ENCODE peak calls at places on chromosomes 7 and 10, in eight cellular contexts. Q is progenitor cell of endocrine pancreas; N is stomach; G is CD4-positive, alpha-beta T cell; B is HL-60; U is neural progenitor cell; K is H1; C is brain microvascular endothelial cell. O is an unnamed sample.

GRCh38 chr10:34319197-34319846 is 495.8 kb downstream of the PARD3 start:
- DNase-seq in Q (no peak), N (peak), G (no peak), B (no peak), U (no peak), K (no peak), C (peak), O (no peak)

GRCh38 chr7:128353610-128354009 is 7.9 kb downstream of the PRRT4 start:
- DNase-seq in Q (no peak), N (no peak), G (no peak), B (no peak), U (no peak), K (no peak), C (no peak), O (no peak)

GRCh38 chr7:46072722-46073121 is 151.7 kb upstream of the IGFBP3 start:
- DNase-seq in Q (no peak), N (no peak), G (no peak), B (no peak), U (no peak), K (no peak), C (no peak), O (no peak)

GRCh38 chr10:22339761-22340361 is 5.4 kb upstream of the SPAG6 start:
- DNase-seq in Q (no peak), N (no peak), G (no peak), B (no peak), U (no peak), K (no peak), C (no peak), O (no peak)

GRCh38 chr10:22931948-22932347 is 4.1 kb downstream of the ARMC3 start:
- DNase-seq in Q (no peak), N (peak), G (no peak), B (no peak), U (no peak), K (no peak), C (peak), O (no peak)

GRCh38 chr7:141076377-141076776 is 2.5 kb downstream of the TMEM178B start:
- DNase-seq in Q (no peak), N (no peak), G (no peak), B (no peak), U (peak), K (no peak), C (no peak), O (peak)

GRCh38 chr7:130418306-130418705 is 22.5 kb downstream of the CEP41 start:
- DNase-seq in Q (no peak), N (no peak), G (no peak), B (no peak), U (no peak), K (no peak), C (no peak), O (no peak)

GRCh38 chr10:986881-987634 is 1.2 kb upstream of the GTPBP4 start:
- DNase-seq in Q (no peak), N (no peak), G (no peak), B (no peak), U (no peak), K (no peak), C (peak), O (no peak)

GRCh38 chr10:127563718-127564553 is 14.8 kb downstream of the NPS start:
- DNase-seq in Q (peak), N (no peak), G (no peak), B (peak), U (peak), K (peak), C (no peak), O (peak)

GRCh38 chr7:45984386-45985295 is 63.6 kb upstream of the IGFBP3 start:
- DNase-seq in Q (no peak), N (no peak), G (no peak), B (no peak), U (no peak), K (no peak), C (no peak), O (no peak)

GRCh38 chr7:136293272-136293671 is 316.1 kb upstream of the MTPN start:
- DNase-seq in Q (no peak), N (no peak), G (no peak), B (no peak), U (no peak), K (no peak), C (no peak), O (no peak)

GRCh38 chr10:101233863-101234262 is 4.6 kb upstream of the LBX1 start:
- DNase-seq in Q (no peak), N (no peak), G (no peak), B (no peak), U (no peak), K (no peak), C (no peak), O (no peak)

GRCh38 chr7:73519867-73520672 is 2.0 kb downstream of the BAZ1B start:
- DNase-seq in Q (no peak), N (no peak), G (no peak), B (peak), U (peak), K (no peak), C (no peak), O (no peak)

GRCh38 chr7:116653646-116654045 is 18.4 kb upstream of the MET start:
- DNase-seq in Q (no peak), N (no peak), G (no peak), B (no peak), U (no peak), K (no peak), C (no peak), O (no peak)

GRCh38 chr10:71255817-71256660 is 43.7 kb downstream of the UNC5B start:
- DNase-seq in Q (no peak), N (peak), G (no peak), B (no peak), U (peak), K (no peak), C (peak), O (no peak)

GRCh38 chr10:78377362-78377761 is 343.7 kb downstream of the RPS24 start:
- DNase-seq in Q (no peak), N (no peak), G (no peak), B (no peak), U (peak), K (no peak), C (no peak), O (no peak)

GRCh38 chr10:68871105-68871711 is 29.9 kb upstream of the DDX50 start:
- DNase-seq in Q (no peak), N (no peak), G (no peak), B (no peak), U (peak), K (no peak), C (peak), O (no peak)

GRCh38 chr10:49664006-49664841 is 15.2 kb upstream of the C10orf53 start:
- DNase-seq in Q (no peak), N (no peak), G (no peak), B (no peak), U (no peak), K (peak), C (no peak), O (no peak)

GRCh38 chr7:97466999-97467398 is 264.9 kb upstream of the TAC1 start:
- DNase-seq in Q (no peak), N (no peak), G (no peak), B (no peak), U (no peak), K (no peak), C (no peak), O (no peak)

GRCh38 chr10:97969538-97969937 is 60.9 kb downstream of the CRTAC1 start:
- DNase-seq in Q (no peak), N (no peak), G (no peak), B (no peak), U (no peak), K (no peak), C (no peak), O (no peak)

GRCh38 chr10:7409045-7409731 is 1.6 kb downstream of the SFMBT2 start:
- DNase-seq in Q (no peak), N (no peak), G (peak), B (peak), U (peak), K (no peak), C (no peak), O (peak)

GRCh38 chr10:48194830-48195229 is 79.7 kb downstream of the FRMPD2 start:
- DNase-seq in Q (no peak), N (no peak), G (no peak), B (no peak), U (no peak), K (no peak), C (no peak), O (no peak)
- TF ChIP-seq CTCF in Q (no peak), N (no peak), G (no peak), B (no peak), U (no peak), K (no peak), C (no peak), O (no peak)

GRCh38 chr10:61545170-61545569 is 92.0 kb upstream of the TMEM26 start:
- DNase-seq in Q (no peak), N (no peak), G (no peak), B (no peak), U (no peak), K (no peak), C (no peak), O (no peak)

GRCh38 chr10:61543831-61544230 is 90.7 kb upstream of the TMEM26 start:
- DNase-seq in Q (no peak), N (no peak), G (no peak), B (no peak), U (no peak), K (no peak), C (no peak), O (no peak)

GRCh38 chr10:61548371-61548770 is 95.2 kb upstream of the TMEM26 start:
- DNase-seq in Q (no peak), N (no peak), G (no peak), B (no peak), U (no peak), K (no peak), C (no peak), O (no peak)

GRCh38 chr10:61541960-61542359 is 88.8 kb upstream of the TMEM26 start:
- DNase-seq in Q (no peak), N (no peak), G (no peak), B (no peak), U (no peak), K (no peak), C (no peak), O (no peak)

GRCh38 chr10:61547297-61547696 is 94.1 kb upstream of the TMEM26 start:
- DNase-seq in Q (no peak), N (no peak), G (no peak), B (no peak), U (no peak), K (no peak), C (no peak), O (no peak)
- TF ChIP-seq CTCF in Q (no peak), N (no peak), G (no peak), B (no peak), U (no peak), K (no peak), C (no peak), O (no peak)

GRCh38 chr10:112456533-112456932 is 9.5 kb downstream of the VTI1A start:
- DNase-seq in Q (no peak), N (no peak), G (no peak), B (no peak), U (no peak), K (no peak), C (no peak), O (no peak)
- TF ChIP-seq CTCF in Q (peak), N (no peak), G (no peak), B (no peak), U (peak), K (no peak), C (no peak), O (no peak)

GRCh38 chr10:92847185-92847864 is 995 bp upstream of the EXOC6 start:
- DNase-seq in Q (no peak), N (no peak), G (no peak), B (peak), U (no peak), K (no peak), C (peak), O (no peak)

GRCh38 chr10:92849576-92850090 is 1.3 kb downstream of the EXOC6 start:
- DNase-seq in Q (no peak), N (no peak), G (no peak), B (no peak), U (no peak), K (no peak), C (no peak), O (no peak)

GRCh38 chr10:92848037-92848440 is 281 bp upstream of the EXOC6 start:
- DNase-seq in Q (no peak), N (no peak), G (no peak), B (no peak), U (no peak), K (no peak), C (no peak), O (no peak)

GRCh38 chr10:92849234-92849525 is 860 bp downstream of the EXOC6 start:
- DNase-seq in Q (no peak), N (no peak), G (no peak), B (no peak), U (no peak), K (no peak), C (no peak), O (no peak)

GRCh38 chr10:92848441-92849233 is at the start of gene EXOC6:
- DNase-seq in Q (peak), N (peak), G (peak), B (peak), U (peak), K (peak), C (peak), O (peak)
- TF ChIP-seq CTCF in Q (peak), N (no peak), G (no peak), B (no peak), U (peak), K (no peak), C (no peak), O (peak)

DNA sequence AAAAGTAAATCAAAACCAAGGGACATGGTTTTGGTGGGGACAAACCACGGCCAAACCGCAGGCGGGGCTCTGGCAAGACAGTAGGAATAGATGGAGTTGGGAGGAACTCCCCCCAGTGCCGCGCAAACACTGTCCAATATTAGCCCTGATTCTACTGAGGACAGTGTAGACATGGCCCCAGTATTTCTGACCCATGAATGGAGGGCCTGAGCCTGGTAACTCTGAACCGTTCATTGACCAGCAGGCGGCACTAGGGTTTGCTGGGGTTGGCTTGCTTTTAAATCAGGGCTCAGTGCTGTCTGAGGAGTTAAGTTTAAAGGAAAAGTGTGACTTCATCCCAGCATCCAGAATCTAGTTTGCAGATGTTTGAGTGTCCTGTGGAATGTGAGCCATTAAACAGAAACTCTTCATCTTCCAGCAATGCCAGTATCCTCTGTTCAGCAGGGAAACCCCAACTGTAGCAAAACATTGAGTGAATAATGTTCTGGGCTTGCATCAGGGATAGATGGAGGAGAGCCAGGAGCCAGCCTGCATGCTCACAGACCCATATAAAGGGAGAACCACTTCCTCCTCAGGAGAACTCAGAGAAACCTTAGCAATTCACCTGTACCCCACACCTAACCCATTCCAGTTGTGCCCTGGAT is 147.4 kb upstream of the PRSS58 start:
- DNase-seq in Q (no peak), N (no peak), G (no peak), B (no peak), U (no peak), K (no peak), C (no peak), O (no peak)
- TF ChIP-seq CTCF in Q (no peak), N (no peak), G (no peak), B (no peak), U (no peak), K (no peak), C (peak), O (no peak)

DNA sequence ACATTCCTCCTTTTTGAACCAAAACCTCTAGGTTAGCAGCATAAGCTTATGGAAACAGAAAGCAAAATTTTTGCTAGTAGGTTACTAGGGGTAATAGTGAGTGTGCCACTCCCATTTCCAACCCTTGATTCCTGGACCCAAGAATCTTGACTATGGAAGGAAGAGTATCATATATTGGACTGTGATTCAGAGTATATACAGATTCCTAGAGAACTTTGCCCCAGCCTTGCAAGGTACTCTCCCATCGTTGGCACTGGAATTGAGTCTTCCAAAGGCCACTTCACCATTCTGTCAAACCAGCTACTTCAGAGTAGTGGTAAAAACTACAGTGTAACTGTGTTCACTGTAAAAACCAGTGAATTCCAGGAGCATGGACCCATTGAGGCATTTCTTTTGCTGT is 69.4 kb downstream of the LRRC17 start:
- DNase-seq in Q (no peak), N (no peak), G (no peak), B (no peak), U (no peak), K (no peak), C (no peak), O (no peak)
- TF ChIP-seq CTCF in Q (no peak), N (no peak), G (no peak), B (no peak), U (no peak), K (no peak), C (no peak), O (no peak)